ENCODE peak calls at places on chromosomes 1 and 21, in eight cellular contexts. W is adrenal gland; Y is GM12878; D is CD8-positive, alpha-beta T cell; V is IMR-90; Z is heart left ventricle; T is Caco-2; P is right atrium auricular region. I is an unnamed sample.

GRCh38 chr1:43789604-43790288 is 82.4 kb downstream of the ST3GAL3 start:
- DNase-seq in W (no peak), Y (no peak), D (no peak), V (no peak), Z (no peak), T (no peak), P (no peak), I (no peak)

GRCh38 chr1:69707103-69707502 is 139.4 kb downstream of the LRRC7 start:
- DNase-seq in W (no peak), Y (no peak), D (no peak), V (no peak), Z (no peak), T (no peak), P (no peak), I (no peak)

GRCh38 chr1:42936309-42937078 is 22.2 kb downstream of the SLC2A1 start:
- DNase-seq in W (peak; percentile 21), Y (no peak), D (no peak), V (peak; percentile 71), Z (no peak), T (no peak), P (no peak), I (peak; percentile 64)

GRCh38 chr1:183702813-183703198 is 49.7 kb upstream of the APOBEC4 start:
- DNase-seq in W (no peak), Y (no peak), D (no peak), V (no peak), Z (no peak), T (no peak), P (no peak), I (no peak)

GRCh38 chr1:8170059-8170835 is 144.1 kb upstream of the ERRFI1 start:
- DNase-seq in W (no peak), Y (no peak), D (no peak), V (no peak), Z (no peak), T (peak; percentile 67), P (no peak), I (no peak)

GRCh38 chr21:43967981-43968380 is 44.1 kb upstream of the TRAPPC10 start:
- DNase-seq in W (no peak), Y (no peak), D (no peak), V (no peak), Z (no peak), T (no peak), P (no peak), I (no peak)

GRCh38 chr21:16302851-16303282 is 573.1 kb downstream of the USP25 start:
- DNase-seq in W (peak; percentile 53), Y (no peak), D (no peak), V (peak; percentile 12), Z (peak; percentile 71), T (no peak), P (peak; percentile 87), I (peak; percentile 61)

GRCh38 chr1:2633401-2633935 is 652 bp upstream of the MMEL1 start:
- DNase-seq in W (no peak), Y (no peak), D (no peak), V (no peak), Z (no peak), T (no peak), P (no peak), I (no peak)

GRCh38 chr1:19869929-19870328 is 12.3 kb upstream of the OTUD3 start:
- DNase-seq in W (no peak), Y (no peak), D (no peak), V (peak; percentile 58), Z (no peak), T (no peak), P (no peak), I (no peak)

GRCh38 chr1:75130865-75131592 is 3.2 kb upstream of the LHX8 start:
- DNase-seq in W (no peak), Y (no peak), D (no peak), V (no peak), Z (no peak), T (no peak), P (no peak), I (no peak)

GRCh38 chr1:181551249-181551648 is 67.9 kb downstream of the CACNA1E start:
- DNase-seq in W (no peak), Y (no peak), D (no peak), V (no peak), Z (no peak), T (no peak), P (no peak), I (no peak)

GRCh38 chr1:169745015-169745861 is 11.4 kb upstream of the SELE start:
- DNase-seq in W (peak; percentile 22), Y (no peak), D (no peak), V (no peak), Z (no peak), T (no peak), P (no peak), I (no peak)

GRCh38 chr1:90718411-90719320 is 1.6 kb upstream of the BARHL2 start:
- DNase-seq in W (no peak), Y (no peak), D (no peak), V (no peak), Z (no peak), T (no peak), P (no peak), I (no peak)

GRCh38 chr1:156386134-156386901 is 17.3 kb downstream of the RHBG start:
- DNase-seq in W (no peak), Y (no peak), D (no peak), V (no peak), Z (no peak), T (no peak), P (no peak), I (no peak)

GRCh38 chr1:8836228-8836627 is 18.8 kb upstream of the RERE start:
- DNase-seq in W (no peak), Y (no peak), D (no peak), V (no peak), Z (no peak), T (no peak), P (no peak), I (no peak)

GRCh38 chr1:25743164-25744139 is 56.5 kb upstream of the SELENON start:
- DNase-seq in W (peak; percentile 97), Y (no peak), D (no peak), V (peak; percentile 35), Z (peak; percentile 96), T (no peak), P (peak; percentile 95), I (peak; percentile 89)

GRCh38 chr1:243346481-243346880 is 90.6 kb downstream of the SDCCAG8 start:
- DNase-seq in W (no peak), Y (no peak), D (no peak), V (no peak), Z (no peak), T (no peak), P (no peak), I (no peak)

GRCh38 chr1:243348331-243348730 is 92.5 kb downstream of the SDCCAG8 start:
- DNase-seq in W (no peak), Y (no peak), D (no peak), V (no peak), Z (no peak), T (no peak), P (no peak), I (no peak)

GRCh38 chr1:243346016-243346415 is 90.2 kb downstream of the SDCCAG8 start:
- DNase-seq in W (no peak), Y (no peak), D (no peak), V (no peak), Z (no peak), T (no peak), P (no peak), I (no peak)

GRCh38 chr1:243343970-243344749 is 88.3 kb downstream of the SDCCAG8 start:
- DNase-seq in W (no peak), Y (peak; percentile 20), D (no peak), V (peak; percentile 40), Z (no peak), T (peak; percentile 45), P (no peak), I (no peak)

GRCh38 chr1:243345205-243345604 is 89.4 kb downstream of the SDCCAG8 start:
- DNase-seq in W (peak; percentile 22), Y (no peak), D (no peak), V (peak; percentile 3), Z (no peak), T (peak; percentile 9), P (no peak), I (peak; percentile 70)
- TF ChIP-seq CTCF in W (peak; percentile 10), Y (no peak), D (no peak), V (peak; percentile 26), Z (no peak), T (no peak), P (no peak), I (peak; percentile 47)

GRCh38 chr1:232511172-232511571 is 118.8 kb downstream of the SIPA1L2 start:
- DNase-seq in W (no peak), Y (no peak), D (no peak), V (no peak), Z (no peak), T (no peak), P (no peak), I (no peak)

GRCh38 chr1:232508161-232508661 is 121.7 kb downstream of the SIPA1L2 start:
- DNase-seq in W (no peak), Y (no peak), D (no peak), V (no peak), Z (peak; percentile 33), T (no peak), P (no peak), I (no peak)

GRCh38 chr1:232509570-232509969 is 120.4 kb downstream of the SIPA1L2 start:
- DNase-seq in W (no peak), Y (no peak), D (no peak), V (peak; percentile 29), Z (peak; percentile 60), T (peak; percentile 4), P (no peak), I (no peak)

GRCh38 chr1:232512712-232513111 is 117.2 kb downstream of the SIPA1L2 start:
- DNase-seq in W (no peak), Y (no peak), D (no peak), V (no peak), Z (no peak), T (no peak), P (no peak), I (no peak)

GRCh38 chr1:232510367-232511110 is 119.4 kb downstream of the SIPA1L2 start:
- DNase-seq in W (no peak), Y (no peak), D (no peak), V (no peak), Z (no peak), T (no peak), P (no peak), I (no peak)
- H3K4me3 ChIP-seq in W (no peak overlapping the region), Y (no peak overlapping the region), D (no peak overlapping the region), V (no peak overlapping the region), Z (no peak overlapping the region), T (no peak overlapping the region), P (no peak overlapping the region), I (no peak overlapping the region)

GRCh38 chr1:164625004-164625617 is 66.1 kb downstream of the PBX1 start:
- DNase-seq in W (no peak), Y (no peak), D (no peak), V (no peak), Z (no peak), T (no peak), P (no peak), I (no peak)
- TF ChIP-seq CTCF in W (no peak), Y (no peak), D (no peak), V (peak; percentile 38), Z (no peak), T (peak; percentile 30), P (peak; percentile 28), I (no peak)

GRCh38 chr1:197314672-197315071 is 46.6 kb downstream of the CRB1 start:
- DNase-seq in W (no peak), Y (no peak), D (no peak), V (no peak), Z (no peak), T (no peak), P (no peak), I (no peak)

GRCh38 chr1:197313713-197314112 is 45.7 kb downstream of the CRB1 start:
- DNase-seq in W (no peak), Y (no peak), D (no peak), V (no peak), Z (no peak), T (peak; percentile 39), P (no peak), I (no peak)

GRCh38 chr1:197307551-197307950 is 39.5 kb downstream of the CRB1 start:
- DNase-seq in W (no peak), Y (no peak), D (no peak), V (no peak), Z (no peak), T (no peak), P (no peak), I (no peak)

GRCh38 chr1:197312163-197312562 is 44.1 kb downstream of the CRB1 start:
- DNase-seq in W (no peak), Y (no peak), D (no peak), V (no peak), Z (no peak), T (peak; percentile 18), P (no peak), I (no peak)
- H3K4me3 ChIP-seq in W (no peak overlapping the region), Y (no peak overlapping the region), D (no peak overlapping the region), V (no peak overlapping the region), Z (no peak overlapping the region), T (no peak overlapping the region), P (no peak overlapping the region), I (no peak overlapping the region)